ENCODE peak calls at places on chromosomes 2 and 18, in eight cellular contexts. G, U, H, X, T, A, Y and J are unnamed samples.

GRCh38 chr2:85096616-85097015 is 36.6 kb upstream of the TCF7L1 start:
- DNase-seq in X (no peak), U (no peak), A (peak; percentile 34), G (no peak), T (no peak), Y (no peak), H (no peak), J (no peak)

GRCh38 chr18:41681138-41681881 is 273.7 kb upstream of the PIK3C3 start:
- DNase-seq in T (no peak), G (no peak), H (no peak), X (no peak), Y (no peak), A (no peak), U (no peak), J (no peak)

GRCh38 chr2:67641709-67642397 is 244.7 kb downstream of the ETAA1 start:
- DNase-seq in T (no peak), Y (no peak), H (no peak), X (no peak), G (no peak), U (no peak), A (no peak), J (no peak)

GRCh38 chr2:181456660-181457120 is 496 bp upstream of the ITGA4 start:
- DNase-seq in G (peak; percentile 67), T (no peak), U (peak; percentile 8), X (no peak), A (no peak), Y (no peak), H (peak; percentile 64), J (no peak)

GRCh38 chr18:79572848-79573451 is 106.7 kb upstream of the CTDP1 start:
- DNase-seq in G (no peak), H (no peak), Y (no peak), X (peak; percentile 3), T (no peak), U (no peak), A (no peak), J (no peak)

GRCh38 chr2:128271186-128271890 is 47.3 kb downstream of the HS6ST1 start:
- DNase-seq in H (no peak), A (no peak), X (peak; percentile 38), G (no peak), Y (no peak), T (no peak), U (no peak), J (no peak)

GRCh38 chr2:240214790-240215675 is 74.6 kb upstream of the OTOS start:
- DNase-seq in T (no peak), Y (no peak), X (no peak), H (no peak), U (no peak), A (no peak), G (no peak), J (no peak)

GRCh38 chr18:34970106-34970505 is 71.1 kb upstream of the MAPRE2 start:
- DNase-seq in A (no peak), G (no peak), T (no peak), X (no peak), U (no peak), Y (no peak), H (no peak), J (no peak)

GRCh38 chr2:136178941-136179601 is 61.1 kb upstream of the CXCR4 start:
- DNase-seq in A (no peak), H (no peak), U (no peak), X (no peak), G (no peak), Y (no peak), T (no peak), J (no peak)

GRCh38 chr2:74778381-74779371 is 55.3 kb upstream of the HK2 start:
- DNase-seq in T (no peak), A (peak; percentile 80), Y (peak; percentile 20), U (no peak), G (no peak), H (no peak), X (no peak), J (no peak)

GRCh38 chr2:191226196-191226595 is 19.0 kb upstream of the MYO1B start:
- DNase-seq in A (no peak), X (no peak), G (no peak), Y (no peak), H (no peak), U (no peak), T (no peak), J (no peak)

GRCh38 chr2:204849887-204850286 is 304.6 kb downstream of the PARD3B start:
- DNase-seq in X (no peak), H (no peak), T (no peak), Y (no peak), G (no peak), U (no peak), A (no peak), J (no peak)

GRCh38 chr2:51953931-51954330 is 922.0 kb upstream of the NRXN1 start:
- DNase-seq in X (no peak), Y (no peak), G (no peak), T (no peak), A (no peak), H (no peak), U (no peak), J (no peak)

GRCh38 chr18:58768293-58768974 is 96.2 kb upstream of the ZNF532 start:
- DNase-seq in Y (peak; percentile 17), A (peak; percentile 88), U (peak; percentile 46), H (peak; percentile 60), T (no peak), G (peak; percentile 82), X (peak; percentile 81), J (peak; percentile 64)

GRCh38 chr2:149330127-149331022 is at the start of gene LYPD6:
- DNase-seq in X (peak; percentile 63), G (peak; percentile 73), H (no peak), Y (peak; percentile 60), T (peak; percentile 18), A (peak; percentile 76), U (no peak), J (peak; percentile 72)

GRCh38 chr2:202870431-202871160 is 970 bp downstream of the ICA1L start:
- DNase-seq in H (peak; percentile 50), T (no peak), G (peak; percentile 83), X (peak; percentile 54), A (peak; percentile 75), Y (peak; percentile 79), U (peak; percentile 13), J (peak; percentile 57)

GRCh38 chr2:128625966-128626757 is 307.5 kb upstream of the HS6ST1 start:
- DNase-seq in G (no peak), Y (no peak), T (no peak), U (no peak), A (no peak), X (peak; percentile 32), H (no peak), J (no peak)

GRCh38 chr2:190382851-190383250 is 25.3 kb upstream of the MFSD6 start:
- DNase-seq in U (no peak), A (peak; percentile 5), T (peak; percentile 18), H (no peak), X (no peak), G (peak; percentile 68), Y (peak; percentile 36), J (no peak)

GRCh38 chr18:67359868-67360838 is 156.4 kb downstream of the DSEL start:
- DNase-seq in T (peak; percentile 59), U (no peak), H (no peak), X (no peak), G (no peak), A (no peak), Y (peak; percentile 82), J (no peak)

GRCh38 chr2:55839182-55839819 is 84.3 kb downstream of the EFEMP1 start:
- DNase-seq in U (no peak), G (no peak), A (peak; percentile 37), H (no peak), T (no peak), Y (no peak), X (no peak), J (no peak)

GRCh38 chr18:63342206-63342605 is 22.6 kb upstream of the BCL2 start:
- DNase-seq in U (no peak), T (no peak), G (peak; percentile 64), H (peak; percentile 25), Y (no peak), X (no peak), A (peak; percentile 41), J (no peak)

GRCh38 chr2:172052000-172052983 is 33.0 kb upstream of the DLX1 start:
- DNase-seq in H (no peak), G (peak; percentile 26), Y (no peak), A (peak; percentile 15), U (no peak), T (no peak), X (no peak), J (no peak)

GRCh38 chr18:8546677-8547076 is 62.6 kb upstream of the RAB12 start:
- DNase-seq in A (no peak), T (no peak), U (no peak), H (no peak), X (no peak), G (no peak), Y (no peak), J (no peak)

GRCh38 chr2:10345126-10345525 is 42.4 kb downstream of the HPCAL1 start:
- DNase-seq in U (no peak), X (no peak), A (no peak), T (no peak), Y (no peak), H (no peak), G (no peak), J (no peak)

GRCh38 chr2:152335851-152336102 is 803 bp downstream of the FMNL2 start:
- DNase-seq in U (no peak), A (no peak), X (no peak), G (peak; percentile 59), Y (no peak), T (no peak), H (no peak), J (no peak)

GRCh38 chr2:10763461-10763800 is 42.0 kb downstream of the ATP6V1C2 start:
- DNase-seq in Y (no peak), X (no peak), G (no peak), H (no peak), T (no peak), U (no peak), A (no peak), J (no peak)

GRCh38 chr2:156057647-156058046 is 274.9 kb downstream of the NR4A2 start:
- DNase-seq in H (no peak), X (no peak), Y (no peak), A (no peak), G (no peak), T (no peak), U (no peak), J (no peak)

GRCh38 chr2:197777823-197778407 is 7.2 kb downstream of the BOLL start:
- DNase-seq in H (no peak), G (peak; percentile 43), A (no peak), T (peak; percentile 16), X (no peak), Y (peak; percentile 38), U (no peak), J (no peak)

GRCh38 chr2:171009386-171009785 is 80.3 kb downstream of the GORASP2 start:
- DNase-seq in U (no peak), X (no peak), Y (no peak), A (no peak), T (no peak), H (no peak), G (no peak), J (no peak)

GRCh38 chr2:174603280-174603679 is 5.7 kb upstream of the WIPF1 start:
- DNase-seq in T (peak; percentile 63), Y (no peak), U (no peak), H (peak; percentile 33), G (no peak), A (peak; percentile 51), X (peak; percentile 50), J (peak; percentile 65)

GRCh38 chr2:127654838-127655175 is 8.9 kb downstream of the GPR17 start:
- DNase-seq in Y (no peak), G (no peak), T (no peak), X (no peak), H (no peak), A (no peak), U (no peak), J (no peak)

GRCh38 chr2:99682280-99683060 is 192.7 kb upstream of the REV1 start:
- DNase-seq in G (no peak), H (no peak), X (no peak), Y (no peak), U (no peak), T (no peak), A (no peak), J (no peak)

GRCh38 chr2:45872211-45872610 is 220.7 kb downstream of the PRKCE start:
- DNase-seq in Y (no peak), T (no peak), X (no peak), U (no peak), G (no peak), A (no peak), H (no peak), J (no peak)

GRCh38 chr2:212975333-212975732 is 176.1 kb downstream of the IKZF2 start:
- DNase-seq in A (no peak), U (no peak), Y (no peak), G (no peak), T (no peak), H (no peak), X (no peak), J (no peak)